ENCODE peak calls at places on chromosomes 4 and X, in seven cellular contexts. C, J, V, U, E, H and T are unnamed samples.

GRCh38 chr4:26268246-26268645 is 52.6 kb upstream of the RBPJ start:
- DNase-seq in C (no peak), E (no peak), H (no peak), V (peak), J (no peak), U (no peak), T (no peak)

GRCh38 chr4:53147179-53147578 is 218.7 kb downstream of the SCFD2 start:
- DNase-seq in V (no peak), C (no peak), U (no peak), J (no peak), H (no peak), E (no peak), T (no peak)

GRCh38 chr4:73166212-73166611 is 92.4 kb downstream of the ANKRD17 start:
- DNase-seq in V (no peak), C (no peak), U (no peak), E (no peak), H (no peak), J (no peak), T (no peak)

GRCh38 chr4:75919914-75920313 is 17.7 kb upstream of the PPEF2 start:
- DNase-seq in J (no peak), V (no peak), E (peak), C (no peak), H (no peak), U (no peak), T (no peak)

GRCh38 chrX:77014655-77015377 is 432.4 kb upstream of the FGF16 start:
- DNase-seq in E (no peak), H (no peak), U (no peak), C (no peak), V (no peak), J (no peak), T (no peak)

GRCh38 chr4:123699823-123700822 is 303.5 kb downstream of the SPRY1 start:
- DNase-seq in E (peak), V (peak), U (peak), H (peak), J (no peak), C (no peak), T (no peak)

GRCh38 chr4:145602129-145602760 is 16.9 kb upstream of the MMAA start:
- DNase-seq in U (no peak), V (no peak), J (no peak), C (no peak), E (peak), H (no peak), T (no peak)

GRCh38 chr4:99921174-99921573 is 25.2 kb downstream of the DNAJB14 start:
- DNase-seq in E (no peak), U (no peak), H (no peak), J (no peak), V (no peak), C (no peak), T (peak)

GRCh38 chrX:109890910-109891502 is 111.9 kb upstream of the TMEM164 start:
- DNase-seq in V (peak), C (peak), J (peak), H (peak), U (peak), E (peak), T (peak)

GRCh38 chr4:168710353-168710946 is 213.6 kb downstream of the PALLD start:
- DNase-seq in U (peak), J (peak), V (peak), E (peak), H (peak), C (no peak), T (no peak)

GRCh38 chr4:76087007-76087769 is 12.7 kb downstream of the ART3 start:
- DNase-seq in C (no peak), H (peak), E (peak), J (peak), U (peak), V (peak), T (no peak)